ENCODE peak calls at places on chromosomes 1 and 21, in seven cellular contexts. One of them, this sample, is unnamed.

GRCh38 chr21:33767236-33767635 is 124.9 kb downstream of the ITSN1 start:
- DNase-seq in GM12892: no peak
- DNase-seq in uterus: no peak
- DNase-seq in esophagus squamous epithelium: no peak
- DNase-seq in right lobe of liver: no peak
- DNase-seq in H54: no peak
- DNase-seq in IMR-90: peak
- DNase-seq in this sample: no peak

GRCh38 chr1:94026869-94027388 is 94.0 kb downstream of the ABCA4 start:
- DNase-seq in GM12892: no peak
- DNase-seq in uterus: no peak
- DNase-seq in esophagus squamous epithelium: no peak
- DNase-seq in right lobe of liver: no peak
- DNase-seq in H54: no peak
- DNase-seq in IMR-90: no peak
- DNase-seq in this sample: no peak

GRCh38 chr1:39183503-39184353 is 20.8 kb upstream of the MACF1 start:
- DNase-seq in GM12892: no peak
- DNase-seq in uterus: no peak
- DNase-seq in esophagus squamous epithelium: peak
- DNase-seq in right lobe of liver: peak
- DNase-seq in H54: peak
- DNase-seq in IMR-90: peak
- DNase-seq in this sample: peak

GRCh38 chr1:54273092-54273836 is 73.3 kb downstream of the MRPL37 start:
- DNase-seq in GM12892: no peak
- DNase-seq in uterus: peak
- DNase-seq in esophagus squamous epithelium: no peak
- DNase-seq in right lobe of liver: peak
- DNase-seq in H54: peak
- DNase-seq in IMR-90: peak
- DNase-seq in this sample: no peak

GRCh38 chr1:58755468-58755872 is 28.4 kb downstream of the JUN start:
- DNase-seq in GM12892: no peak
- DNase-seq in uterus: peak
- DNase-seq in esophagus squamous epithelium: no peak
- DNase-seq in right lobe of liver: peak
- DNase-seq in H54: peak
- DNase-seq in IMR-90: peak
- DNase-seq in this sample: peak

GRCh38 chr1:42420911-42421585 is 34.8 kb downstream of the ZMYND12 start:
- DNase-seq in GM12892: no peak
- DNase-seq in uterus: peak
- DNase-seq in esophagus squamous epithelium: no peak
- DNase-seq in right lobe of liver: no peak
- DNase-seq in H54: no peak
- DNase-seq in IMR-90: peak
- DNase-seq in this sample: no peak

GRCh38 chr1:108051625-108052382 is 86.8 kb upstream of the VAV3 start:
- DNase-seq in GM12892: no peak
- DNase-seq in uterus: no peak
- DNase-seq in esophagus squamous epithelium: no peak
- DNase-seq in right lobe of liver: no peak
- DNase-seq in H54: no peak
- DNase-seq in IMR-90: no peak
- DNase-seq in this sample: no peak

GRCh38 chr1:214520544-214521165 is 30.7 kb downstream of the PTPN14 start:
- DNase-seq in GM12892: no peak
- DNase-seq in uterus: no peak
- DNase-seq in esophagus squamous epithelium: no peak
- DNase-seq in right lobe of liver: no peak
- DNase-seq in H54: no peak
- DNase-seq in IMR-90: no peak
- DNase-seq in this sample: no peak

GRCh38 chr1:153791856-153792253 is 16.6 kb downstream of the SLC27A3 start:
- DNase-seq in GM12892: no peak
- DNase-seq in uterus: no peak
- DNase-seq in esophagus squamous epithelium: no peak
- DNase-seq in right lobe of liver: no peak
- DNase-seq in H54: peak
- DNase-seq in IMR-90: peak
- DNase-seq in this sample: no peak

GRCh38 chr1:6918286-6918907 is 133.1 kb downstream of the CAMTA1 start:
- DNase-seq in GM12892: no peak
- DNase-seq in uterus: no peak
- DNase-seq in esophagus squamous epithelium: no peak
- DNase-seq in right lobe of liver: no peak
- DNase-seq in H54: no peak
- DNase-seq in IMR-90: no peak
- DNase-seq in this sample: peak

GRCh38 chr1:95041491-95042165 is 31.1 kb downstream of the ALG14 start:
- DNase-seq in GM12892: no peak
- DNase-seq in uterus: peak
- DNase-seq in esophagus squamous epithelium: no peak
- DNase-seq in right lobe of liver: no peak
- DNase-seq in H54: peak
- DNase-seq in IMR-90: peak
- DNase-seq in this sample: peak

GRCh38 chr1:167789501-167789900 is 67.7 kb downstream of the MPZL1 start:
- DNase-seq in GM12892: no peak
- DNase-seq in uterus: no peak
- DNase-seq in esophagus squamous epithelium: no peak
- DNase-seq in right lobe of liver: no peak
- DNase-seq in H54: no peak
- DNase-seq in IMR-90: peak
- DNase-seq in this sample: no peak

GRCh38 chr1:15152318-15153183 is 996 bp upstream of the TMEM51 start:
- DNase-seq in GM12892: no peak
- DNase-seq in uterus: peak
- DNase-seq in esophagus squamous epithelium: no peak
- DNase-seq in right lobe of liver: peak
- DNase-seq in H54: peak
- DNase-seq in IMR-90: peak
- DNase-seq in this sample: peak
- TF ChIP-seq POLR2A in GM12892: no peak
- TF ChIP-seq POLR2A in uterus: peak
- TF ChIP-seq POLR2A in esophagus squamous epithelium: peak
- TF ChIP-seq POLR2A in right lobe of liver: peak
- TF ChIP-seq POLR2A in H54: no peak
- TF ChIP-seq POLR2A in IMR-90: peak
- TF ChIP-seq POLR2A in this sample: peak

GRCh38 chr1:12618661-12619395 is 818 bp upstream of the DHRS3 start:
- DNase-seq in GM12892: no peak
- DNase-seq in uterus: peak
- DNase-seq in esophagus squamous epithelium: no peak
- DNase-seq in right lobe of liver: peak
- DNase-seq in H54: peak
- DNase-seq in IMR-90: peak
- DNase-seq in this sample: peak
- TF ChIP-seq POLR2A in GM12892: no peak
- TF ChIP-seq POLR2A in uterus: no peak
- TF ChIP-seq POLR2A in esophagus squamous epithelium: peak
- TF ChIP-seq POLR2A in right lobe of liver: peak
- TF ChIP-seq POLR2A in H54: no peak
- TF ChIP-seq POLR2A in IMR-90: no peak
- TF ChIP-seq POLR2A in this sample: no peak

GRCh38 chr1:50968021-50968883 is 1.8 kb upstream of the CDKN2C start:
- DNase-seq in GM12892: peak
- DNase-seq in uterus: peak
- DNase-seq in esophagus squamous epithelium: peak
- DNase-seq in right lobe of liver: peak
- DNase-seq in H54: peak
- DNase-seq in IMR-90: peak
- DNase-seq in this sample: peak
- TF ChIP-seq POLR2A in GM12892: peak
- TF ChIP-seq POLR2A in uterus: peak
- TF ChIP-seq POLR2A in esophagus squamous epithelium: no peak
- TF ChIP-seq POLR2A in right lobe of liver: peak
- TF ChIP-seq POLR2A in H54: peak
- TF ChIP-seq POLR2A in IMR-90: peak
- TF ChIP-seq POLR2A in this sample: no peak

GRCh38 chr1:159924791-159925712 is at the start of gene TAGLN2:
- DNase-seq in GM12892: peak
- DNase-seq in uterus: peak
- DNase-seq in esophagus squamous epithelium: peak
- DNase-seq in right lobe of liver: peak
- DNase-seq in H54: peak
- DNase-seq in IMR-90: peak
- DNase-seq in this sample: peak
- TF ChIP-seq POLR2A in GM12892: peak
- TF ChIP-seq POLR2A in uterus: peak
- TF ChIP-seq POLR2A in esophagus squamous epithelium: peak
- TF ChIP-seq POLR2A in right lobe of liver: peak
- TF ChIP-seq POLR2A in H54: peak
- TF ChIP-seq POLR2A in IMR-90: peak
- TF ChIP-seq POLR2A in this sample: peak